ENCODE peak calls at places on chromosomes 13 and 19, in seven cellular contexts. Q is fibroblast of lung; S is breast epithelium; Y is ovary; W is tibial artery; O is aorta; M is CD8-positive, alpha-beta memory T cell. C is an unnamed sample. For H3K4me1 and H3K9me3, the result is how much of the 10 kb centered on the place peaks cover.

GRCh38 chr13:66520511-66521390 is 709.4 kb downstream of the PCDH9 start:
- DNase-seq in Q (peak), S (no peak), Y (no peak), W (no peak), O (no peak), M (no peak), C (no peak)

GRCh38 chr19:49017666-49018351 is 918 bp upstream of the LHB start:
- DNase-seq in Q (peak), S (no peak), Y (peak), W (no peak), O (peak), M (peak), C (peak)

GRCh38 chr13:53242015-53242414 is 213.4 kb downstream of the OLFM4 start:
- DNase-seq in Q (no peak), S (no peak), Y (no peak), W (no peak), O (no peak), M (no peak), C (no peak)

GRCh38 chr13:51315658-51316057 is 23.8 kb upstream of the SERPINE3 start:
- DNase-seq in Q (peak), S (no peak), Y (no peak), W (no peak), O (no peak), M (no peak), C (no peak)

GRCh38 chr19:4971424-4971793 is 2.5 kb downstream of the KDM4B start:
- DNase-seq in Q (no peak), S (no peak), Y (peak), W (no peak), O (peak), M (no peak), C (no peak)

GRCh38 chr13:59677430-59677829 is 486.3 kb downstream of the DIAPH3 start:
- DNase-seq in Q (no peak), S (no peak), Y (no peak), W (no peak), O (no peak), M (no peak), C (no peak)

GRCh38 chr19:40519352-40520322 is 52.8 kb downstream of the SPTBN4 start:
- DNase-seq in Q (peak), S (no peak), Y (no peak), W (no peak), O (peak), M (no peak), C (no peak)

GRCh38 chr19:41641879-41642485 is 15.1 kb upstream of the CEACAM4 start:
- DNase-seq in Q (peak), S (no peak), Y (no peak), W (no peak), O (no peak), M (peak), C (no peak)

GRCh38 chr13:112726018-112726767 is 36.4 kb downstream of the ATP11A start:
- DNase-seq in Q (no peak), S (no peak), Y (no peak), W (no peak), O (no peak), M (no peak), C (no peak)

GRCh38 chr19:33440682-33441081 is 67.2 kb downstream of the CEBPG start:
- DNase-seq in Q (no peak), S (no peak), Y (no peak), W (no peak), O (peak), M (no peak), C (peak)

GRCh38 chr13:38577048-38577447 is 109.8 kb upstream of the FREM2 start:
- DNase-seq in Q (peak), S (no peak), Y (no peak), W (no peak), O (no peak), M (no peak), C (no peak)

GRCh38 chr13:46181799-46182490 is at the start of gene LCP1:
- DNase-seq in Q (no peak), S (no peak), Y (no peak), W (no peak), O (no peak), M (peak), C (no peak)

GRCh38 chr13:33218020-33218419 is 67.5 kb downstream of the STARD13 start:
- DNase-seq in Q (peak), S (no peak), Y (no peak), W (no peak), O (no peak), M (no peak), C (no peak)

GRCh38 chr13:31556376-31556775 is 182.9 kb upstream of the RXFP2 start:
- DNase-seq in Q (peak), S (no peak), Y (no peak), W (no peak), O (no peak), M (no peak), C (no peak)

GRCh38 chr13:106433066-106433465 is 102.4 kb downstream of the EFNB2 start:
- DNase-seq in Q (no peak), S (no peak), Y (no peak), W (no peak), O (no peak), M (no peak), C (no peak)

GRCh38 chr13:23570099-23570926 is at the start of gene TNFRSF19:
- DNase-seq in Q (peak), S (no peak), Y (no peak), W (no peak), O (no peak), M (no peak), C (peak)

GRCh38 chr19:49216076-49216475 is 58.5 kb downstream of the TRPM4 start:
- DNase-seq in Q (peak), S (no peak), Y (no peak), W (no peak), O (no peak), M (no peak), C (no peak)

GRCh38 chr19:12202250-12202649 is 39.4 kb downstream of the ZNF136 start:
- DNase-seq in Q (no peak), S (peak), Y (no peak), W (no peak), O (no peak), M (peak), C (peak)

GRCh38 chr19:48614436-48615144 is at the start of gene FAM83E:
- DNase-seq in Q (no peak), S (no peak), Y (no peak), W (peak), O (peak), M (no peak), C (no peak)

GRCh38 chr19:17695198-17695597 is 7.0 kb upstream of the UNC13A start:
- DNase-seq in Q (no peak), S (no peak), Y (no peak), W (no peak), O (no peak), M (no peak), C (no peak)

GRCh38 chr13:48579167-48579918 is 46.5 kb upstream of the RCBTB2 start:
- DNase-seq in Q (no peak), S (no peak), Y (no peak), W (no peak), O (no peak), M (no peak), C (no peak)

GRCh38 chr19:56155124-56155687 is 14.1 kb downstream of the ZNF444 start:
- DNase-seq in Q (no peak), S (no peak), Y (no peak), W (no peak), O (no peak), M (no peak), C (no peak)

GRCh38 chr13:81197966-81198365 is 857.0 kb upstream of the SPRY2 start:
- DNase-seq in Q (no peak), S (no peak), Y (no peak), W (no peak), O (no peak), M (no peak), C (no peak)

GRCh38 chr19:41705393-41706174 is 2.8 kb upstream of the CEACAM5 start:
- DNase-seq in Q (peak), S (no peak), Y (no peak), W (peak), O (peak), M (no peak), C (peak)

GRCh38 chr19:1446713-1447564 is 3.0 kb upstream of the APC2 start:
- DNase-seq in Q (no peak), S (no peak), Y (no peak), W (no peak), O (no peak), M (no peak), C (no peak)

GRCh38 chr19:41230067-41230857 is 11.2 kb downstream of the AXL start:
- DNase-seq in Q (no peak), S (no peak), Y (no peak), W (no peak), O (no peak), M (no peak), C (no peak)

GRCh38 chr13:33349314-33349995 is 63.9 kb upstream of the STARD13 start:
- DNase-seq in Q (no peak), S (no peak), Y (peak), W (peak), O (peak), M (no peak), C (peak)

GRCh38 chr19:6249296-6249695 is 30.5 kb downstream of the MLLT1 start:
- DNase-seq in Q (peak), S (no peak), Y (no peak), W (no peak), O (peak), M (no peak), C (no peak)

GRCh38 chr13:46339035-46339666 is 47.9 kb downstream of the RUBCNL start:
- DNase-seq in Q (peak), S (no peak), Y (no peak), W (no peak), O (no peak), M (no peak), C (peak)

GRCh38 chr13:33611016-33611805 is 206.7 kb upstream of the RFC3 start:
- DNase-seq in Q (peak), S (no peak), Y (peak), W (peak), O (peak), M (no peak), C (peak)

GRCh38 chr19:7482584-7483439 is 6.0 kb downstream of the PEX11G start:
- DNase-seq in Q (no peak), S (no peak), Y (no peak), W (no peak), O (no peak), M (no peak), C (peak)

GRCh38 chr19:16205205-16206045 is 7.7 kb downstream of the AP1M1 start:
- DNase-seq in Q (no peak), S (no peak), Y (no peak), W (peak), O (peak), M (no peak), C (peak)

GRCh38 chr19:18023596-18024212 is 15.7 kb downstream of the ARRDC2 start:
- DNase-seq in Q (no peak), S (no peak), Y (peak), W (peak), O (peak), M (peak), C (peak)

DNA sequence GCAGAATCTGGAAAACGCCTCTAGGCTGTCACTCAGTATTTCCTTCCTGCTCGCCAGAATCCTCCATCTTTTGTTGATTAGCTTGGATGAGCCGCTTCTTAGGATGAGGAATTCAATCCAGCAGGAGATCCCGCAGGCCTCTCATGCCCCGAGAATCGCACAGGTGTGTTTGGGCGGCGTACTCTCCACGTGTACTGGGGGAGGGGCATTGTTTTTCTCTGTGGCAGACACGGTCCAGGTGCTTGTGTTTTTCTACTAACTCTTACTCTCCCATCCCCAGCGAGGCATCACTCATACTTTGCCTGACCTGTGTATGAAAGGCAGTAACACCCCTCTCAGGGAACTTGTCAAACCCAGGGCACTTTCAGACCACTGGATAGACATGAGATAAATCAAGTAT is 40.1 kb downstream of the ZIC5 start:
- DNase-seq in Q (no peak), S (no peak), Y (no peak), W (no peak), O (no peak), M (no peak), C (no peak)
- H3K4me1 ChIP-seq in Q (under half), S (under half), Y (under half), W (under half), O (under half), M (under half), C (under half)

GRCh38 chr13:28463481-28463880 is 31.4 kb downstream of the FLT1 start:
- DNase-seq in Q (no peak), S (no peak), Y (no peak), W (no peak), O (no peak), M (no peak), C (no peak)

GRCh38 chr13:28467034-28467433 is 27.9 kb downstream of the FLT1 start:
- DNase-seq in Q (no peak), S (no peak), Y (no peak), W (no peak), O (no peak), M (no peak), C (no peak)

GRCh38 chr13:28467886-28468519 is 26.9 kb downstream of the FLT1 start:
- DNase-seq in Q (no peak), S (no peak), Y (no peak), W (no peak), O (no peak), M (no peak), C (no peak)

GRCh38 chr13:28466151-28466550 is 28.8 kb downstream of the FLT1 start:
- DNase-seq in Q (no peak), S (no peak), Y (no peak), W (no peak), O (no peak), M (no peak), C (no peak)

DNA sequence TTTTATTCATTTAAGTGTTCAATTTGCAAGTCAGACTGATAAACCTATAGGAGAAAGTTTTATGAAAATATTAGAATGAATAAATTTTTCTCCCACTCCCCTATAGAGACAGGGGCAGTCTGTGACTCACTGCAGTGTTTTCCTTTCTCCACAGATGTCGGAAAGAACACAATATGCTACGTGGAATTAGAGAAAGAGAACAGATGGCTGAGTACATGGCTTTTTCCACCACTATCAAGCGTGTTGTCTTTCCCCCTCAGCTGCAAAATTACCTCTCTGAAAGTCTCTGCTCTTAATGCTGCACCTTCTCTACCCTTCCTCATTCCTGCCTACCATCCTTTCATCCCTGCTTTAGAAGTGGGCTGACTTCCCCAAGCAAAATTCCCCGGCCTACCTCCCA is 30.1 kb downstream of the FLT1 start:
- DNase-seq in Q (no peak), S (no peak), Y (no peak), W (no peak), O (no peak), M (no peak), C (no peak)
- H3K9me3 ChIP-seq in Q (under half), S (under half), Y (under half), W (under half), O (under half), M (under half), C (under half)

GRCh38 chr13:29581666-29582065 is 13.8 kb downstream of the SLC7A1 start:
- DNase-seq in Q (peak), S (no peak), Y (no peak), W (no peak), O (no peak), M (no peak), C (no peak)

GRCh38 chr13:29577135-29578051 is 18.1 kb downstream of the SLC7A1 start:
- DNase-seq in Q (no peak), S (no peak), Y (no peak), W (no peak), O (no peak), M (no peak), C (peak)

GRCh38 chr13:29576581-29576980 is 18.9 kb downstream of the SLC7A1 start:
- DNase-seq in Q (no peak), S (no peak), Y (no peak), W (no peak), O (no peak), M (no peak), C (no peak)

GRCh38 chr13:29578300-29579048 is 17.0 kb downstream of the SLC7A1 start:
- DNase-seq in Q (no peak), S (no peak), Y (no peak), W (no peak), O (no peak), M (no peak), C (no peak)

GRCh38 chr13:29579094-29579493 is 16.4 kb downstream of the SLC7A1 start:
- DNase-seq in Q (no peak), S (no peak), Y (no peak), W (no peak), O (no peak), M (no peak), C (no peak)
- H3K4me1 ChIP-seq in Q (under half), S (under half), Y (under half), W (half or more), O (under half), M (under half), C (half or more)

GRCh38 chr13:19158526-19158925 is 23.1 kb downstream of the TUBA3C start:
- DNase-seq in Q (no peak), S (no peak), Y (no peak), W (no peak), O (peak), M (no peak), C (no peak)

GRCh38 chr13:19156013-19156825 is 25.4 kb downstream of the TUBA3C start:
- DNase-seq in Q (no peak), S (no peak), Y (no peak), W (no peak), O (no peak), M (no peak), C (no peak)

GRCh38 chr13:19158006-19158405 is 23.6 kb downstream of the TUBA3C start:
- DNase-seq in Q (no peak), S (no peak), Y (no peak), W (no peak), O (peak), M (no peak), C (no peak)

GRCh38 chr13:19159181-19159580 is 22.4 kb downstream of the TUBA3C start:
- DNase-seq in Q (no peak), S (no peak), Y (no peak), W (no peak), O (peak), M (no peak), C (no peak)

GRCh38 chr13:19157461-19157860 is 24.2 kb downstream of the TUBA3C start:
- DNase-seq in Q (no peak), S (no peak), Y (no peak), W (no peak), O (peak), M (no peak), C (no peak)
- H3K9me3 ChIP-seq in Q (under half), S (under half), Y (under half), W (under half), O (under half), M (under half), C (under half)

C was measured in left ventricle myocardium inferior.